ENCODE peak calls at places on chromosomes 2 and 18, in ten cellular contexts. Y, P, D, O, N, G, V, U, X and S are unnamed samples.

GRCh38 chr2:14016289-14016955 is 616.1 kb upstream of the LRATD1 start:
- DNase-seq in V (peak), P (no peak), D (no peak), O (no peak), U (peak), G (no peak), N (no peak), Y (no peak), X (no peak), S (no peak)

GRCh38 chr18:60624207-60624606 is 251.6 kb upstream of the MC4R start:
- DNase-seq in V (no peak), Y (no peak), N (no peak), X (no peak), P (no peak), O (no peak), G (no peak), U (no peak), D (no peak), S (no peak)

GRCh38 chr2:224433442-224433841 is 31.5 kb upstream of the FAM124B start:
- DNase-seq in V (no peak), X (no peak), O (no peak), G (no peak), Y (no peak), D (no peak), N (no peak), U (no peak), P (no peak), S (no peak)

GRCh38 chr2:5725794-5726463 is 33.7 kb downstream of the SOX11 start:
- DNase-seq in N (no peak), X (no peak), G (no peak), O (no peak), U (no peak), D (no peak), V (no peak), P (no peak), Y (no peak), S (peak)

GRCh38 chr2:16617282-16618266 is 48.1 kb downstream of the CYRIA start:
- DNase-seq in X (peak), D (no peak), U (peak), N (no peak), G (no peak), P (peak), Y (no peak), V (peak), O (no peak), S (peak)

GRCh38 chr2:70685771-70686171 is 82.2 kb downstream of the ADD2 start:
- DNase-seq in V (peak), Y (no peak), P (no peak), O (no peak), D (no peak), U (no peak), X (peak), N (no peak), G (no peak), S (no peak)

GRCh38 chr2:69547984-69548715 is 95.4 kb downstream of the AAK1 start:
- DNase-seq in X (no peak), P (peak), O (no peak), U (no peak), N (no peak), D (no peak), Y (no peak), V (no peak), G (no peak), S (no peak)

GRCh38 chr18:60130289-60130688 is 230.5 kb downstream of the PMAIP1 start:
- DNase-seq in P (no peak), O (no peak), U (no peak), X (no peak), Y (no peak), D (no peak), N (no peak), V (no peak), G (no peak), S (no peak)

GRCh38 chr2:38029512-38029911 is 46.4 kb downstream of the CYP1B1 start:
- DNase-seq in D (no peak), G (no peak), P (no peak), Y (no peak), X (no peak), N (no peak), O (no peak), U (no peak), V (no peak), S (no peak)

GRCh38 chr2:28674062-28674712 is 77.4 kb upstream of the PPP1CB start:
- DNase-seq in V (peak), D (no peak), X (no peak), G (no peak), P (peak), O (no peak), N (no peak), Y (no peak), U (no peak), S (no peak)

GRCh38 chr18:36634573-36635216 is 194.1 kb downstream of the TPGS2 start:
- DNase-seq in V (no peak), X (no peak), D (no peak), G (no peak), P (no peak), N (no peak), U (no peak), O (no peak), Y (no peak), S (no peak)

GRCh38 chr2:127917916-127918315 is 32.2 kb upstream of the AMMECR1L start:
- DNase-seq in P (peak), O (no peak), X (no peak), Y (no peak), G (no peak), V (no peak), U (no peak), D (no peak), N (no peak), S (no peak)

GRCh38 chr2:240931319-240931949 is 25.3 kb downstream of the CROCC2 start:
- DNase-seq in G (no peak), U (no peak), P (no peak), N (peak), V (peak), X (no peak), Y (no peak), O (peak), D (peak), S (no peak)

GRCh38 chr18:36315736-36316135 is 18.2 kb downstream of the FHOD3 start:
- DNase-seq in D (no peak), U (no peak), P (peak), Y (no peak), G (no peak), X (no peak), N (no peak), O (no peak), V (no peak), S (peak)

GRCh38 chr2:50108245-50108644 is 923.7 kb downstream of the NRXN1 start:
- DNase-seq in V (no peak), U (no peak), P (no peak), O (no peak), N (no peak), D (no peak), G (no peak), Y (no peak), X (no peak), S (no peak)

GRCh38 chr2:262117-262516 is 1.7 kb downstream of the SH3YL1 start:
- DNase-seq in N (no peak), X (no peak), G (no peak), P (no peak), Y (no peak), O (no peak), U (no peak), D (no peak), V (no peak), S (no peak)

GRCh38 chr2:263774-264492 is at the start of gene SH3YL1:
- DNase-seq in V (peak), O (peak), Y (no peak), U (peak), X (peak), G (peak), N (peak), P (no peak), D (no peak), S (peak)

GRCh38 chr2:263022-263738 is 652 bp downstream of the SH3YL1 start:
- DNase-seq in V (no peak), D (no peak), P (no peak), G (no peak), U (peak), Y (no peak), N (peak), O (no peak), X (no peak), S (peak)

GRCh38 chr2:268323-268722 is 3.6 kb downstream of the ACP1 start:
- DNase-seq in Y (no peak), V (no peak), D (no peak), P (no peak), X (no peak), U (no peak), N (no peak), O (no peak), G (no peak), S (no peak)

DNA sequence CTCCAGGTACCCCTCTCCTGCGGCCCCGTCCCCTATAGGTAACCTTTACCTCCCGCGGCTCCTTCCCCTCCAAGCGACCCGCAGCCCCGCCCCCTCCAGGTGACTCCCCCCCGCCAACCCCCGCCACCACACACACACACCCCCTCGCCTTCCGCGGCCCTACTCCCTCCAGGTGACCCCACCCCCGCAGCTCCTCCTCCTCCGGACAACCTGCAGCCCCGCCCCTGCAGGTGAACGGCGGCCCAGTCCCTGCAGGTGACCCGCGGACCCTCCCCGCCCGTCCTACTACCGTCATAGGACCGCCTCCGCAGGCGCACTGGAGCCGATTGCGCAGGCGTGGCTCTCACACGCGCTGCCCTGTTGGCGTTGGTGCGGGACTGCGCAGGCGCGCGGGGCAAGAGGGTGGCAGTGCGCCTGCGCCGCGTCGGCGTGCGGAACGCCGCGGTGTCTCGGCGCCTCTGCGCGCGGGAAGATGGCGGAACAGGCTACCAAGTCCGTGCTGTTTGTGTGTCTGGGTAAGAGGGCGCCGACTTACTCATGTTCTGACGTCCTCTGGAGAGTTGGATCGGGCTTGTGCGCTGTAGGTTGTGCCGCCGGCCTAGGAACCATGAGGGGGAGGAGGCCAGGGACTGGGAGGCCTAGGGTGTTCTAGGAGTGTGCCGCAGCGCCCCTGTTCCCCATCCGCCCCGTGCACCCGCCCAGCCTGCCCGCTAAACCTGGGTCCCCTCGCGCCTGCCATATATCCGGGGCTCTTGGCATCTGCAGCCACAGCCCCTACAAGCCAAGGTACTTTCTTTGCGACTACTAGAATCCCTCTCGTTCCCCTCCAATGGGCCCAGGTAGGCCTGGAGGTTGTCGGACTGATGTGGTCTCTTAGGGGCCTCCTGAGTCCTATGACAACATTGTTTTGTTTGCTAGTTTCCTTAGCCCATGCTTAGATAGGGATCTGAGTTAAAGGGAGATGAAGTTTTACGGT is at the start of gene ACP1:
- DNase-seq in V (peak), P (peak), N (peak), G (peak), O (peak), Y (peak), X (peak), D (peak), U (peak), S (peak)
- TF ChIP-seq POLR2A in V (no peak), P (peak), N (peak), G (no peak), O (peak), Y (peak), X (peak), D (peak), U (peak), S (peak)

DNA sequence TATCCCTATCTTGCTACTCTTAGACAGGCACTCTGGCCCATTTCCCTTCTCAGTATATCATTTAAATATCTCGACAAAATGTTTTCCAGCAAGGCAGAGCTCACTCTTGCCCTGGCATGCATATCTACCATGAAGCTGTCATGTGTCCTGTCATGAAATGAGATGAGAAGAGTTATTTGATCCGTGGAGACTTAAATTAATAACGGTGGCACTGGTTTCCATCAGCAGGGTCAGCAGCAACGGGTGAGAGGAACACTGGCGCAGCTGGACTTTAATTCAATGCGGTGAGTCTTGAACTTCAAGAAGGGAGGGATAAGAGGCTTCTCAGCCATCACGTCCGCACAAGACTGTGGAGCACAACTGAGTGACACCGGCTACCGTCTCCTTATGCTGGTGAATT is 237.0 kb downstream of the EPHA4 start:
- DNase-seq in X (no peak), G (no peak), V (no peak), Y (no peak), N (no peak), U (no peak), P (no peak), D (no peak), O (no peak), S (no peak)
- H3K4me3 ChIP-seq in X (no peak), G (no peak), V (no peak), Y (no peak), N (no peak), U (no peak), P (no peak), D (no peak), O (no peak), S (no peak)

GRCh38 chr2:61065706-61066688 is at the start of gene SANBR:
- DNase-seq in O (peak), V (peak), Y (peak), P (peak), N (peak), G (peak), D (peak), U (peak), X (peak), S (peak)
- TF ChIP-seq POLR2A in O (no peak), V (no peak), Y (peak), P (no peak), N (peak), G (no peak), D (peak), U (peak), X (peak), S (no peak)

GRCh38 chr2:198016244-198016643 is 211.9 kb downstream of the PLCL1 start:
- DNase-seq in X (no peak), O (no peak), U (no peak), P (no peak), G (no peak), D (no peak), Y (no peak), V (no peak), N (no peak), S (no peak)
- H3K4me3 ChIP-seq in X (no peak), O (no peak), U (no peak), P (no peak), G (no peak), D (no peak), Y (no peak), V (no peak), N (no peak), S (no peak)

GRCh38 chr2:108594982-108595464 is 60.8 kb downstream of the LIMS1 start:
- DNase-seq in X (peak), N (no peak), D (no peak), O (no peak), P (peak), U (no peak), V (no peak), G (no peak), Y (no peak), S (no peak)
- TF ChIP-seq POLR2A in X (no peak), N (no peak), D (no peak), O (no peak), P (peak), U (no peak), V (no peak), G (no peak), Y (no peak), S (no peak)